ENCODE peak calls at places on chromosomes 1 and 21, in ten cellular contexts. I is left lobe of liver; M is PC-9; Z is neural progenitor cell; K is A549; D is glomerular endothelial cell; J is pancreas; A is body of pancreas; G is anterior cingulate cortex; L is CD8-positive, alpha-beta T cell. C is an unnamed sample.

GRCh38 chr1:28180310-28181305 is 4.1 kb upstream of the PTAFR start:
- DNase-seq in I (no peak), M (no peak), Z (no peak), K (no peak), D (no peak), J (no peak), A (no peak), G (no peak), L (no peak), C (no peak)

GRCh38 chr1:177119311-177119710 is 45.2 kb downstream of the ASTN1 start:
- DNase-seq in I (no peak), M (no peak), Z (peak), K (no peak), D (no peak), J (no peak), A (no peak), G (peak), L (no peak), C (no peak)

GRCh38 chr1:59025201-59025600 is 241.4 kb upstream of the JUN start:
- DNase-seq in I (no peak), M (no peak), Z (no peak), K (no peak), D (no peak), J (no peak), A (no peak), G (no peak), L (no peak), C (peak)

GRCh38 chr1:178908358-178908757 is 37.5 kb upstream of the ANGPTL1 start:
- DNase-seq in I (no peak), M (no peak), Z (no peak), K (no peak), D (no peak), J (no peak), A (no peak), G (no peak), L (no peak), C (no peak)

GRCh38 chr21:37155216-37155615 is 82.2 kb downstream of the TTC3 start:
- DNase-seq in I (no peak), M (no peak), Z (no peak), K (no peak), D (no peak), J (no peak), A (no peak), G (no peak), L (no peak), C (no peak)

GRCh38 chr1:171081220-171081993 is 9.3 kb upstream of the FMO3 start:
- DNase-seq in I (no peak), M (no peak), Z (peak), K (no peak), D (no peak), J (no peak), A (no peak), G (no peak), L (no peak), C (peak)

GRCh38 chr1:62673629-62674028 is 14.6 kb downstream of the DOCK7 start:
- DNase-seq in I (no peak), M (no peak), Z (no peak), K (no peak), D (no peak), J (no peak), A (no peak), G (no peak), L (no peak), C (no peak)

GRCh38 chr1:46102769-46103476 is 29.5 kb downstream of the PIK3R3 start:
- DNase-seq in I (no peak), M (peak), Z (no peak), K (no peak), D (no peak), J (no peak), A (no peak), G (no peak), L (no peak), C (no peak)

GRCh38 chr1:40606978-40607377 is 58.5 kb downstream of the RIMS3 start:
- DNase-seq in I (peak), M (no peak), Z (no peak), K (no peak), D (no peak), J (no peak), A (no peak), G (no peak), L (no peak), C (no peak)

GRCh38 chr1:17485280-17485679 is 45.8 kb upstream of the RCC2 start:
- DNase-seq in I (no peak), M (no peak), Z (peak), K (no peak), D (no peak), J (no peak), A (peak), G (no peak), L (no peak), C (peak)

GRCh38 chr1:92877792-92878191 is 46.0 kb downstream of the RPL5 start:
- DNase-seq in I (no peak), M (no peak), Z (no peak), K (no peak), D (no peak), J (no peak), A (no peak), G (no peak), L (no peak), C (no peak)

GRCh38 chr1:41479000-41479807 is 5.3 kb downstream of the EDN2 start:
- DNase-seq in I (peak), M (no peak), Z (no peak), K (no peak), D (no peak), J (peak), A (peak), G (peak), L (no peak), C (no peak)

GRCh38 chr1:246784621-246785535 is 60.7 kb downstream of the SCCPDH start:
- DNase-seq in I (peak), M (no peak), Z (no peak), K (no peak), D (peak), J (peak), A (no peak), G (peak), L (no peak), C (no peak)

GRCh38 chr1:114224196-114224907 is 70.7 kb upstream of the SYT6 start:
- DNase-seq in I (no peak), M (no peak), Z (no peak), K (no peak), D (no peak), J (no peak), A (no peak), G (no peak), L (no peak), C (no peak)

GRCh38 chr1:1839311-1839965 is 51.4 kb downstream of the GNB1 start:
- DNase-seq in I (no peak), M (no peak), Z (no peak), K (no peak), D (no peak), J (no peak), A (no peak), G (no peak), L (no peak), C (no peak)

GRCh38 chr1:10905841-10906655 is 106.4 kb upstream of the TARDBP start:
- DNase-seq in I (no peak), M (no peak), Z (no peak), K (no peak), D (no peak), J (no peak), A (no peak), G (no peak), L (no peak), C (no peak)

C was measured in dermis microvascular lymphatic vessel endothelial cell.